ENCODE peak calls at places on chromosomes 6 and 20, in ten cellular contexts. K is kidney glomerular epithelial cell, Y is neural crest cell, W is HEK293T, R is BJ, M is EL, I is AG10803, E is GM13977, G is mucosa of gallbladder, O is omental fat pad. J is an unnamed sample.

GRCh38 chr20:38472513-38473352 is at the start of gene RALGAPB:
- DNase-seq in K (peak), Y (peak), W (peak), R (peak), M (peak), I (peak), E (peak), G (peak), O (peak), J (peak)

GRCh38 chr20:48687097-48687800 is 140.6 kb downstream of the PREX1 start:
- DNase-seq in K (no peak), Y (no peak), W (no peak), R (no peak), M (no peak), I (no peak), E (no peak), G (no peak), O (no peak), J (no peak)

GRCh38 chr6:152313542-152314482 is 323.4 kb downstream of the SYNE1 start:
- DNase-seq in K (no peak), Y (no peak), W (peak), R (no peak), M (peak), I (peak), E (no peak), G (no peak), O (no peak), J (no peak)

GRCh38 chr6:1855890-1856289 is 246.2 kb downstream of the FOXC1 start:
- DNase-seq in K (no peak), Y (no peak), W (no peak), R (no peak), M (no peak), I (no peak), E (no peak), G (no peak), O (no peak), J (no peak)

GRCh38 chr6:134177753-134178229 is 125.4 kb upstream of the SLC2A12 start:
- DNase-seq in K (no peak), Y (no peak), W (no peak), R (peak), M (peak), I (peak), E (no peak), G (no peak), O (no peak), J (no peak)

GRCh38 chr20:20664795-20665194 is 47.6 kb downstream of the RALGAPA2 start:
- DNase-seq in K (no peak), Y (no peak), W (peak), R (no peak), M (no peak), I (no peak), E (peak), G (no peak), O (no peak), J (no peak)

GRCh38 chr6:145898376-145898775 is 65.8 kb downstream of the SHPRH start:
- DNase-seq in K (no peak), Y (no peak), W (no peak), R (no peak), M (peak), I (no peak), E (no peak), G (no peak), O (no peak), J (no peak)

GRCh38 chr20:49677777-49678758 is 35.6 kb downstream of the B4GALT5 start:
- DNase-seq in K (no peak), Y (no peak), W (no peak), R (no peak), M (no peak), I (no peak), E (no peak), G (peak), O (no peak), J (no peak)

GRCh38 chr6:52667572-52667971 is 3.3 kb upstream of the TMEM14A start:
- DNase-seq in K (no peak), Y (no peak), W (no peak), R (no peak), M (no peak), I (no peak), E (peak), G (no peak), O (no peak), J (no peak)

GRCh38 chr6:9128970-9129369 is 693.6 kb upstream of the SLC35B3 start:
- DNase-seq in K (no peak), Y (no peak), W (no peak), R (no peak), M (no peak), I (no peak), E (no peak), G (no peak), O (no peak), J (no peak)

GRCh38 chr20:29878281-29878741 is 1379.2 kb upstream of the DEFB115 start:
- DNase-seq in K (no peak), Y (no peak), W (no peak), R (no peak), M (no peak), I (no peak), E (peak), G (no peak), O (no peak), J (no peak)

GRCh38 chr6:148888853-148889252 is 142.0 kb downstream of the UST start:
- DNase-seq in K (no peak), Y (no peak), W (no peak), R (no peak), M (no peak), I (peak), E (no peak), G (no peak), O (no peak), J (no peak)

GRCh38 chr20:62832951-62833391 is 16.1 kb downstream of the COL9A3 start:
- DNase-seq in K (no peak), Y (no peak), W (no peak), R (no peak), M (no peak), I (no peak), E (no peak), G (no peak), O (no peak), J (no peak)

GRCh38 chr20:49340161-49340966 is 62.5 kb upstream of the ZNFX1 start:
- DNase-seq in K (no peak), Y (no peak), W (no peak), R (no peak), M (peak), I (peak), E (no peak), G (no peak), O (no peak), J (no peak)

GRCh38 chr6:111403388-111403787 is 79.6 kb downstream of the REV3L start:
- DNase-seq in K (no peak), Y (no peak), W (no peak), R (no peak), M (no peak), I (no peak), E (no peak), G (no peak), O (no peak), J (no peak)

GRCh38 chr6:143286280-143286795 is 164.2 kb downstream of the ADAT2 start:
- DNase-seq in K (no peak), Y (no peak), W (no peak), R (no peak), M (no peak), I (peak), E (no peak), G (no peak), O (no peak), J (no peak)

GRCh38 chr6:49787176-49787575 is at the start of gene PGK2:
- DNase-seq in K (no peak), Y (no peak), W (peak), R (no peak), M (peak), I (no peak), E (no peak), G (no peak), O (no peak), J (no peak)

GRCh38 chr6:22029169-22029568 is 267.7 kb downstream of the PRL start:
- DNase-seq in K (no peak), Y (no peak), W (no peak), R (peak), M (no peak), I (peak), E (no peak), G (no peak), O (no peak), J (no peak)

GRCh38 chr20:4973330-4974097 is 27.8 kb downstream of the SLC23A2 start:
- DNase-seq in K (peak), Y (no peak), W (no peak), R (peak), M (peak), I (peak), E (peak), G (peak), O (no peak), J (peak)

GRCh38 chr6:17429381-17430061 is 36.1 kb downstream of the CAP2 start:
- DNase-seq in K (no peak), Y (no peak), W (no peak), R (no peak), M (peak), I (no peak), E (no peak), G (no peak), O (no peak), J (no peak)

GRCh38 chr6:107215334-107215733 is 100.0 kb upstream of the BEND3 start:
- DNase-seq in K (no peak), Y (no peak), W (no peak), R (no peak), M (no peak), I (no peak), E (no peak), G (no peak), O (no peak), J (no peak)

GRCh38 chr20:46651091-46651962 is at the start of gene SLC13A3:
- DNase-seq in K (no peak), Y (no peak), W (no peak), R (no peak), M (no peak), I (no peak), E (no peak), G (no peak), O (no peak), J (no peak)

GRCh38 chr20:53070714-53071392 is 98.7 kb downstream of the TSHZ2 start:
- DNase-seq in K (peak), Y (no peak), W (no peak), R (no peak), M (no peak), I (no peak), E (no peak), G (no peak), O (no peak), J (no peak)

GRCh38 chr20:62832212-62832922 is 15.5 kb downstream of the COL9A3 start:
- DNase-seq in K (no peak), Y (no peak), W (peak), R (no peak), M (no peak), I (no peak), E (no peak), G (peak), O (no peak), J (no peak)

GRCh38 chr6:28767691-28768090 is 156.1 kb downstream of the TRIM27 start:
- DNase-seq in K (no peak), Y (no peak), W (no peak), R (no peak), M (no peak), I (no peak), E (no peak), G (no peak), O (no peak), J (no peak)

GRCh38 chr6:159693894-159694545 is 979 bp upstream of the SOD2 start:
- DNase-seq in K (peak), Y (no peak), W (no peak), R (no peak), M (no peak), I (no peak), E (peak), G (peak), O (no peak), J (peak)

J was measured in activated effector memory CD4-positive, alpha-beta T cell treated with Interleukin-2 at 50 U/mL for 16 hours.